ENCODE peak calls at places on chromosomes 4 and X, in five cellular contexts. One of them, this sample, is unnamed.

GRCh38 chrX:1582686-1583437 is 8.5 kb upstream of the AKAP17A start:
- DNase-seq in HFFc6: peak; percentile 50
- DNase-seq in naive thymus-derived CD4-positive, alpha-beta T cell: no peak
- DNase-seq in stimulated activated CD8-positive, alpha-beta memory T cell treated with anti-CD3 and anti-CD28 coated beads, Interleukin-4, amount 100 ng/mL, for 4 hours: no peak
- DNase-seq in pancreas: no peak
- DNase-seq in this sample: peak; percentile 14

GRCh38 chrX:12977761-12978204 is 2.9 kb downstream of the TMSB4X start:
- DNase-seq in HFFc6: no peak
- DNase-seq in naive thymus-derived CD4-positive, alpha-beta T cell: no peak
- DNase-seq in stimulated activated CD8-positive, alpha-beta memory T cell treated with anti-CD3 and anti-CD28 coated beads, Interleukin-4, amount 100 ng/mL, for 4 hours: no peak
- DNase-seq in pancreas: no peak
- DNase-seq in this sample: no peak

GRCh38 chr4:152100378-152101201 is 339.8 kb upstream of the GATB start:
- DNase-seq in HFFc6: no peak
- DNase-seq in naive thymus-derived CD4-positive, alpha-beta T cell: peak; percentile 95
- DNase-seq in stimulated activated CD8-positive, alpha-beta memory T cell treated with anti-CD3 and anti-CD28 coated beads, Interleukin-4, amount 100 ng/mL, for 4 hours: peak; percentile 59
- DNase-seq in pancreas: no peak
- DNase-seq in this sample: no peak

GRCh38 chr4:161546902-161547301 is 616.9 kb downstream of the FSTL5 start:
- DNase-seq in HFFc6: no peak
- DNase-seq in naive thymus-derived CD4-positive, alpha-beta T cell: no peak
- DNase-seq in stimulated activated CD8-positive, alpha-beta memory T cell treated with anti-CD3 and anti-CD28 coated beads, Interleukin-4, amount 100 ng/mL, for 4 hours: no peak
- DNase-seq in pancreas: no peak
- DNase-seq in this sample: no peak

GRCh38 chr4:171117457-171117856 is 695.7 kb upstream of the GALNTL6 start:
- DNase-seq in HFFc6: no peak
- DNase-seq in naive thymus-derived CD4-positive, alpha-beta T cell: no peak
- DNase-seq in stimulated activated CD8-positive, alpha-beta memory T cell treated with anti-CD3 and anti-CD28 coated beads, Interleukin-4, amount 100 ng/mL, for 4 hours: no peak
- DNase-seq in pancreas: no peak
- DNase-seq in this sample: no peak

GRCh38 chr4:304987-305680 is at the start of gene ZNF732:
- DNase-seq in HFFc6: no peak
- DNase-seq in naive thymus-derived CD4-positive, alpha-beta T cell: no peak
- DNase-seq in stimulated activated CD8-positive, alpha-beta memory T cell treated with anti-CD3 and anti-CD28 coated beads, Interleukin-4, amount 100 ng/mL, for 4 hours: no peak
- DNase-seq in pancreas: peak; percentile 36
- DNase-seq in this sample: no peak

GRCh38 chrX:149497626-149498025 is 7.5 kb downstream of the IDS start:
- DNase-seq in HFFc6: peak; percentile 72
- DNase-seq in naive thymus-derived CD4-positive, alpha-beta T cell: no peak
- DNase-seq in stimulated activated CD8-positive, alpha-beta memory T cell treated with anti-CD3 and anti-CD28 coated beads, Interleukin-4, amount 100 ng/mL, for 4 hours: no peak
- DNase-seq in pancreas: no peak
- DNase-seq in this sample: no peak

GRCh38 chr4:185672618-185673017 is 137.3 kb upstream of the PDLIM3 start:
- DNase-seq in HFFc6: no peak
- DNase-seq in naive thymus-derived CD4-positive, alpha-beta T cell: no peak
- DNase-seq in stimulated activated CD8-positive, alpha-beta memory T cell treated with anti-CD3 and anti-CD28 coated beads, Interleukin-4, amount 100 ng/mL, for 4 hours: no peak
- DNase-seq in pancreas: no peak
- DNase-seq in this sample: no peak

GRCh38 chr4:182492456-182492855 is 249.3 kb downstream of the TENM3 start:
- DNase-seq in HFFc6: peak; percentile 82
- DNase-seq in naive thymus-derived CD4-positive, alpha-beta T cell: no peak
- DNase-seq in stimulated activated CD8-positive, alpha-beta memory T cell treated with anti-CD3 and anti-CD28 coated beads, Interleukin-4, amount 100 ng/mL, for 4 hours: no peak
- DNase-seq in pancreas: no peak
- DNase-seq in this sample: no peak

GRCh38 chr4:74962584-74962983 is 29.7 kb downstream of the PARM1 start:
- DNase-seq in HFFc6: no peak
- DNase-seq in naive thymus-derived CD4-positive, alpha-beta T cell: no peak
- DNase-seq in stimulated activated CD8-positive, alpha-beta memory T cell treated with anti-CD3 and anti-CD28 coated beads, Interleukin-4, amount 100 ng/mL, for 4 hours: no peak
- DNase-seq in pancreas: no peak
- DNase-seq in this sample: no peak

GRCh38 chr4:163273203-163273602 is 59.2 kb downstream of the NPY1R start:
- DNase-seq in HFFc6: no peak
- DNase-seq in naive thymus-derived CD4-positive, alpha-beta T cell: no peak
- DNase-seq in stimulated activated CD8-positive, alpha-beta memory T cell treated with anti-CD3 and anti-CD28 coated beads, Interleukin-4, amount 100 ng/mL, for 4 hours: no peak
- DNase-seq in pancreas: no peak
- DNase-seq in this sample: no peak

GRCh38 chrX:103418811-103419210 is 42.5 kb downstream of the BEX3 start:
- DNase-seq in HFFc6: no peak
- DNase-seq in naive thymus-derived CD4-positive, alpha-beta T cell: no peak
- DNase-seq in stimulated activated CD8-positive, alpha-beta memory T cell treated with anti-CD3 and anti-CD28 coated beads, Interleukin-4, amount 100 ng/mL, for 4 hours: no peak
- DNase-seq in pancreas: no peak
- DNase-seq in this sample: no peak

GRCh38 chr4:2259036-2259540 is 2.8 kb downstream of the MXD4 start:
- DNase-seq in HFFc6: no peak
- DNase-seq in naive thymus-derived CD4-positive, alpha-beta T cell: no peak
- DNase-seq in stimulated activated CD8-positive, alpha-beta memory T cell treated with anti-CD3 and anti-CD28 coated beads, Interleukin-4, amount 100 ng/mL, for 4 hours: no peak
- DNase-seq in pancreas: peak; percentile 19
- DNase-seq in this sample: no peak

GRCh38 chr4:182555997-182556418 is 312.8 kb downstream of the TENM3 start:
- DNase-seq in HFFc6: peak; percentile 89
- DNase-seq in naive thymus-derived CD4-positive, alpha-beta T cell: no peak
- DNase-seq in stimulated activated CD8-positive, alpha-beta memory T cell treated with anti-CD3 and anti-CD28 coated beads, Interleukin-4, amount 100 ng/mL, for 4 hours: no peak
- DNase-seq in pancreas: no peak
- DNase-seq in this sample: no peak

GRCh38 chr4:90281956-90282355 is 154.8 kb downstream of the CCSER1 start:
- DNase-seq in HFFc6: no peak
- DNase-seq in naive thymus-derived CD4-positive, alpha-beta T cell: no peak
- DNase-seq in stimulated activated CD8-positive, alpha-beta memory T cell treated with anti-CD3 and anti-CD28 coated beads, Interleukin-4, amount 100 ng/mL, for 4 hours: no peak
- DNase-seq in pancreas: no peak
- DNase-seq in this sample: no peak

GRCh38 chrX:30887721-30888120 is 1.3 kb downstream of the TAB3 start:
- DNase-seq in HFFc6: no peak
- DNase-seq in naive thymus-derived CD4-positive, alpha-beta T cell: no peak
- DNase-seq in stimulated activated CD8-positive, alpha-beta memory T cell treated with anti-CD3 and anti-CD28 coated beads, Interleukin-4, amount 100 ng/mL, for 4 hours: no peak
- DNase-seq in pancreas: no peak
- DNase-seq in this sample: no peak

GRCh38 chr4:73870260-73870659 is 1.1 kb downstream of the CXCL1 start:
- DNase-seq in HFFc6: no peak
- DNase-seq in naive thymus-derived CD4-positive, alpha-beta T cell: no peak
- DNase-seq in stimulated activated CD8-positive, alpha-beta memory T cell treated with anti-CD3 and anti-CD28 coated beads, Interleukin-4, amount 100 ng/mL, for 4 hours: no peak
- DNase-seq in pancreas: no peak
- DNase-seq in this sample: peak; percentile 68

GRCh38 chrX:117969337-117969736 is 147.3 kb downstream of the KLHL13 start:
- DNase-seq in HFFc6: no peak
- DNase-seq in naive thymus-derived CD4-positive, alpha-beta T cell: no peak
- DNase-seq in stimulated activated CD8-positive, alpha-beta memory T cell treated with anti-CD3 and anti-CD28 coated beads, Interleukin-4, amount 100 ng/mL, for 4 hours: no peak
- DNase-seq in pancreas: no peak
- DNase-seq in this sample: no peak

This sample was measured in lung.